ENCODE peak calls at places on chromosomes 5 and 9, in six cellular contexts. One of them, this sample, is unnamed.

GRCh38 chr5:28473531-28474107 is 1435.2 kb upstream of the CDH9 start:
- DNase-seq in GM12878: no peak
- DNase-seq in K562: no peak
- DNase-seq in GM12892: no peak
- DNase-seq in GM12891: no peak
- DNase-seq in HepG2: peak
- DNase-seq in this sample: no peak

GRCh38 chr5:35926389-35927051 is 11.9 kb downstream of the CAPSL start:
- DNase-seq in GM12878: no peak
- DNase-seq in K562: peak
- DNase-seq in GM12892: no peak
- DNase-seq in GM12891: peak
- DNase-seq in HepG2: peak
- DNase-seq in this sample: peak

GRCh38 chr5:171365351-171365750 is 22.3 kb upstream of the NPM1 start:
- DNase-seq in GM12878: no peak
- DNase-seq in K562: peak
- DNase-seq in GM12892: no peak
- DNase-seq in GM12891: no peak
- DNase-seq in HepG2: peak
- DNase-seq in this sample: no peak

GRCh38 chr9:88198346-88198807 is 60.1 kb upstream of the SPATA31C2 start:
- DNase-seq in GM12878: no peak
- DNase-seq in K562: no peak
- DNase-seq in GM12892: no peak
- DNase-seq in GM12891: no peak
- DNase-seq in HepG2: no peak
- DNase-seq in this sample: no peak

GRCh38 chr9:82882133-82882532 is 180.8 kb downstream of the RASEF start:
- DNase-seq in GM12878: no peak
- DNase-seq in K562: no peak
- DNase-seq in GM12892: no peak
- DNase-seq in GM12891: no peak
- DNase-seq in HepG2: no peak
- DNase-seq in this sample: no peak

GRCh38 chr5:66989286-66989685 is 207.3 kb downstream of the CD180 start:
- DNase-seq in GM12878: no peak
- DNase-seq in K562: no peak
- DNase-seq in GM12892: no peak
- DNase-seq in GM12891: no peak
- DNase-seq in HepG2: peak
- DNase-seq in this sample: no peak

GRCh38 chr5:119312403-119312802 is 43.4 kb upstream of the TNFAIP8 start:
- DNase-seq in GM12878: no peak
- DNase-seq in K562: no peak
- DNase-seq in GM12892: no peak
- DNase-seq in GM12891: no peak
- DNase-seq in HepG2: no peak
- DNase-seq in this sample: no peak

GRCh38 chr5:138569759-138570158 is 5.4 kb downstream of the HSPA9 start:
- DNase-seq in GM12878: no peak
- DNase-seq in K562: no peak
- DNase-seq in GM12892: no peak
- DNase-seq in GM12891: no peak
- DNase-seq in HepG2: no peak
- DNase-seq in this sample: no peak

GRCh38 chr9:118896356-118897000 is 472.8 kb downstream of the BRINP1 start:
- DNase-seq in GM12878: no peak
- DNase-seq in K562: no peak
- DNase-seq in GM12892: no peak
- DNase-seq in GM12891: no peak
- DNase-seq in HepG2: no peak
- DNase-seq in this sample: peak

GRCh38 chr5:107430077-107430625 is 240.6 kb downstream of the EFNA5 start:
- DNase-seq in GM12878: no peak
- DNase-seq in K562: no peak
- DNase-seq in GM12892: no peak
- DNase-seq in GM12891: no peak
- DNase-seq in HepG2: no peak
- DNase-seq in this sample: peak

GRCh38 chr9:92608221-92609141 is 61.5 kb downstream of the IPPK start:
- DNase-seq in GM12878: no peak
- DNase-seq in K562: no peak
- DNase-seq in GM12892: no peak
- DNase-seq in GM12891: no peak
- DNase-seq in HepG2: peak
- DNase-seq in this sample: no peak

GRCh38 chr9:124491049-124491975 is 15.9 kb downstream of the NR5A1 start:
- DNase-seq in GM12878: no peak
- DNase-seq in K562: no peak
- DNase-seq in GM12892: no peak
- DNase-seq in GM12891: no peak
- DNase-seq in HepG2: no peak
- DNase-seq in this sample: no peak

GRCh38 chr9:104992696-104993095 is 64.7 kb upstream of the ABCA1 start:
- DNase-seq in GM12878: no peak
- DNase-seq in K562: no peak
- DNase-seq in GM12892: no peak
- DNase-seq in GM12891: no peak
- DNase-seq in HepG2: peak
- DNase-seq in this sample: no peak

GRCh38 chr5:35319231-35320002 is 89.1 kb upstream of the PRLR start:
- DNase-seq in GM12878: peak
- DNase-seq in K562: no peak
- DNase-seq in GM12892: peak
- DNase-seq in GM12891: no peak
- DNase-seq in HepG2: no peak
- DNase-seq in this sample: no peak

GRCh38 chr5:152146566-152146965 is 221.9 kb upstream of the GLRA1 start:
- DNase-seq in GM12878: no peak
- DNase-seq in K562: no peak
- DNase-seq in GM12892: no peak
- DNase-seq in GM12891: no peak
- DNase-seq in HepG2: no peak
- DNase-seq in this sample: no peak

DNA sequence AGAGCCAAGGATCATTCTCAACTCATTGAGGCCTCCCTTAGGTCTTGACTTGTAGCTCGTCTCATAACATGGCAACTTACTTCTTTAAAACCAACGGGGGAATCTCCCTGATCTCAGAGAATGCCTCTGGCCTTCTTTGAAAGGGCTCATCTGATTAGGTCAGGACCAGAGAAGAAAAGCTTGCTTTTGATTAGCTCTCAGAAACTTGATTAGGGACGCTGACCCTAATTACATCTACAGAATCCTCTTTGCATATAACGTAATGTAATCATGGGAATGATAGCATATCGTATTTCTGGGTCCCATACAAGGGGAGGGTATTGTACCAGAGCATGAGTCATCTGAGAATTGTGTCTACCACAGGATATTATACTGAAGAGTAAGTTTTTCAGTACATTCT is 125.1 kb upstream of the SH3GL2 start:
- DNase-seq in GM12878: no peak
- DNase-seq in K562: no peak
- DNase-seq in GM12892: no peak
- DNase-seq in GM12891: no peak
- DNase-seq in HepG2: no peak
- DNase-seq in this sample: no peak
- TF ChIP-seq TAF1 in GM12878: no peak
- TF ChIP-seq TAF1 in K562: no peak
- TF ChIP-seq TAF1 in GM12892: no peak
- TF ChIP-seq TAF1 in GM12891: no peak
- TF ChIP-seq TAF1 in HepG2: no peak
- TF ChIP-seq TAF1 in this sample: no peak

GRCh38 chr9:99819123-99819483 is 2.6 kb upstream of the NR4A3 start:
- DNase-seq in GM12878: no peak
- DNase-seq in K562: no peak
- DNase-seq in GM12892: no peak
- DNase-seq in GM12891: no peak
- DNase-seq in HepG2: no peak
- DNase-seq in this sample: no peak

GRCh38 chr9:99819484-99820329 is 2.0 kb upstream of the NR4A3 start:
- DNase-seq in GM12878: peak
- DNase-seq in K562: peak
- DNase-seq in GM12892: peak
- DNase-seq in GM12891: peak
- DNase-seq in HepG2: peak
- DNase-seq in this sample: peak

GRCh38 chr9:99816392-99816791 is 5.3 kb upstream of the NR4A3 start:
- DNase-seq in GM12878: no peak
- DNase-seq in K562: no peak
- DNase-seq in GM12892: no peak
- DNase-seq in GM12891: no peak
- DNase-seq in HepG2: no peak
- DNase-seq in this sample: no peak

GRCh38 chr9:99820330-99821186 is 1.1 kb upstream of the NR4A3 start:
- DNase-seq in GM12878: no peak
- DNase-seq in K562: no peak
- DNase-seq in GM12892: peak
- DNase-seq in GM12891: peak
- DNase-seq in HepG2: peak
- DNase-seq in this sample: no peak

DNA sequence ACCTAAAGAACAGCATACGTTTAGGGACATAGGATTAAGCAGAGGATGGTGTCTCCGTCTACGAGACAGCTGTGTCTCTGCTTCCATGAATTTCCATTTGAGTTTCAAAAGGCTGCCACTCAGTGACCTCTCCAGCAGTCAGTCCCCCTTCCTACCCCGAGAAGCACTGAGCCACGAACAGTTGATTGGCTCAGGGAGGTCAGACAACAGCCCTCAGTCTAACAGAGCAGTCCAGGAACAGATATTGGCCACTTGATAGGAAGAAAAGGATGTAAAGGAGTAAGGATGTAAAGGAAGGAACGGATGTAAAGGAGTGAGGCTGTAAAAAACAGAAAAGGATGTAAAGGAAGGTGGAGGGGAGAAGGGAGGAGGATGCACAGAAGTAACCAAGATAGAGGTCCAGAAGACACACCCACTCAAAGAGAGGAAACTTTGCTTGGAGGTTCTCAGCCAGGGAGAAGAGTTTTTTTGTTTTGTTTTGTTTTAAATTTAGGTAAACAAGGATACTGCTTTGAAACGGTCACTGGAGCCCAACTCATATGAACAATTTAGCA is 3.2 kb upstream of the NR4A3 start:
- DNase-seq in GM12878: no peak
- DNase-seq in K562: peak
- DNase-seq in GM12892: no peak
- DNase-seq in GM12891: no peak
- DNase-seq in HepG2: no peak
- DNase-seq in this sample: no peak
- TF ChIP-seq TAF1 in GM12878: no peak
- TF ChIP-seq TAF1 in K562: no peak
- TF ChIP-seq TAF1 in GM12892: no peak
- TF ChIP-seq TAF1 in GM12891: no peak
- TF ChIP-seq TAF1 in HepG2: no peak
- TF ChIP-seq TAF1 in this sample: no peak

DNA sequence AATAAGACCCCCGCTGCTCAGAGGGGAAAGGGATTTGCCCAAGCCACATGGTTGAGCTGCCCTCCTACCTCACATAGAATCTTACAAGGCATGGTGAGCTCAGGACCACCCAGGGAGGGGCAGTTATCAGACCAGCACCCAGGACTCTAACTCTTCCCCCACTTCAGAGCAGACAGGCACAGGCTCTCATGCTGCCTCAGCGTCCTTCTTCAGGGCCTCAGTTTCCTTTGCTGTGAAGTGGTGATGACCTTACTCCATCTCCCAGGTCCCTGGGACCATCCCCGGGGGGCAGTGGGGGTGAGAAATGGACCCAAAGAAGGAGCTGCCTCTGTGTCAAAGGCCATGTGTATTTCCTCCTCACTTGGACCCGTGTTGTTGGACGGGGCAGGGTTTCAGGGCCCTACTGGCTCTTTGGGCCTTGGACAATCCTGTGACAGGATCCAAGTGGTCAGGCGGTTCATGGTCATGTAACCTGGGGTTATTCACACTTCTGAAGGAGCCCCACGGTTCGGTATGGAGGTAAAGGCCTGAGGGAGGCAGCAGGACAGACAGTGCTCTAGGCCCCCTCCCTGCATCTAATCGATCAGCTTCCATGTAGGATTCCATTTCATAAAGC is 31.7 kb upstream of the CSF1R start:
- DNase-seq in GM12878: no peak
- DNase-seq in K562: no peak
- DNase-seq in GM12892: peak
- DNase-seq in GM12891: no peak
- DNase-seq in HepG2: no peak
- DNase-seq in this sample: no peak
- TF ChIP-seq TAF1 in GM12878: no peak
- TF ChIP-seq TAF1 in K562: no peak
- TF ChIP-seq TAF1 in GM12892: no peak
- TF ChIP-seq TAF1 in GM12891: no peak
- TF ChIP-seq TAF1 in HepG2: no peak
- TF ChIP-seq TAF1 in this sample: no peak

GRCh38 chr5:150502847-150503246 is 5.1 kb upstream of the NDST1 start:
- DNase-seq in GM12878: no peak
- DNase-seq in K562: no peak
- DNase-seq in GM12892: no peak
- DNase-seq in GM12891: no peak
- DNase-seq in HepG2: no peak
- DNase-seq in this sample: no peak

GRCh38 chr5:150505816-150506215 is 2.1 kb upstream of the NDST1 start:
- DNase-seq in GM12878: no peak
- DNase-seq in K562: no peak
- DNase-seq in GM12892: no peak
- DNase-seq in GM12891: no peak
- DNase-seq in HepG2: no peak
- DNase-seq in this sample: no peak

GRCh38 chr5:150505041-150505511 is 2.9 kb upstream of the NDST1 start:
- DNase-seq in GM12878: no peak
- DNase-seq in K562: no peak
- DNase-seq in GM12892: no peak
- DNase-seq in GM12891: no peak
- DNase-seq in HepG2: no peak
- DNase-seq in this sample: no peak

GRCh38 chr5:150503386-150503785 is 4.5 kb upstream of the NDST1 start:
- DNase-seq in GM12878: no peak
- DNase-seq in K562: no peak
- DNase-seq in GM12892: no peak
- DNase-seq in GM12891: no peak
- DNase-seq in HepG2: no peak
- DNase-seq in this sample: no peak

DNA sequence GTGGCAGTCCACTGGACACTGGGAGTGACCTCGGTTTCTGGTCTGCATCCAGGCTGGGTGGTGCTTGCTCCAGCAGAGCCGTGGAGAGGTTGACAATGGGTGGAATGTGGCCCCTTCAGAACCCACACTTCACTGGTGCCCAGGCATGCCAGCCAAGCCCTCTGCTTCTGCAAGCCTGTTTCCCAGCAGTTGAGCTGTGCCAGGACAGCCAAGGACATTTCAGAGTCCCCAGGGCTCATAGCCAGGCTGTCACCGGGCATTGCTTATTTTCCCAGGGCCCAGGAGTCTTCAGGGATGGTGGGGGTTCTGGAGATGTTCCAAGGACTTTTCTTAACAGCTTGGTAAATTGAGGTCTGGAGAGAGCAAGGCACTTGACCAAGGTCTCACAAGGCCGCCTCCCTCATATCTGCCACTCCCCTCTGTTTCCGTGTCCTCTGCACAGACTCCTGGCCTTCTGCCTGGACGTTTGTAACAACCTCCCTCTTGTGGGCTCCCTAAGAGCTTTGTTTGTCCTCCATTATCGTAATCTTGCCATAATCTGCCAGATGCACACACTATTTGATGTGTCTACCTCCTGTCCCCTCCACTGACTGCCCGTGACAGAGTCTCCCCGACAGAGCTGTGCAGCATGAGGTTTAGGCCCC is 3.8 kb upstream of the NDST1 start:
- DNase-seq in GM12878: no peak
- DNase-seq in K562: no peak
- DNase-seq in GM12892: no peak
- DNase-seq in GM12891: no peak
- DNase-seq in HepG2: peak
- DNase-seq in this sample: peak
- TF ChIP-seq TAF1 in GM12878: no peak
- TF ChIP-seq TAF1 in K562: no peak
- TF ChIP-seq TAF1 in GM12892: no peak
- TF ChIP-seq TAF1 in GM12891: no peak
- TF ChIP-seq TAF1 in HepG2: no peak
- TF ChIP-seq TAF1 in this sample: no peak

This sample was measured in SK-N-SH.